ENCODE peak calls at places on chromosomes 5 and 9, in nine cellular contexts. U is stimulated activated naive B cell treated with anti-CD40 and anti-IgM and Interleukin-4, amounts not matched to agents 10 μg/mL and 1 μg/mL and 100 μg/mL, for 72 hours; Y is effector memory CD8-positive, alpha-beta T cell; C is T-helper 17 cell; K is Right ventricle myocardium inferior; E is aorta; A is left ventricle myocardium superior; Q is central memory CD8-positive, alpha-beta T cell; O is CD8-positive, alpha-beta T cell. H is an unnamed sample.

GRCh38 chr5:128328479-128328878 is 209.6 kb downstream of the FBN2 start:
- ATAC-seq in U (no peak), Y (no peak), C (no peak), K (peak; percentile 60), E (no peak), A (peak; percentile 76), Q (no peak), O (no peak), H (no peak)

GRCh38 chr5:33994845-33995244 is 10.4 kb upstream of the SLC45A2 start:
- ATAC-seq in U (no peak), Y (no peak), C (no peak), K (no peak), E (no peak), A (no peak), Q (no peak), O (no peak), H (no peak)

GRCh38 chr9:130352081-130352480 is 86.5 kb downstream of the HMCN2 start:
- ATAC-seq in U (peak; percentile 62), Y (no peak), C (no peak), K (no peak), E (no peak), A (no peak), Q (no peak), O (no peak), H (peak; percentile 70)

GRCh38 chr5:159678800-159679392 is 237.4 kb upstream of the ADRA1B start:
- ATAC-seq in U (peak; percentile 68), Y (no peak), C (no peak), K (no peak), E (no peak), A (no peak), Q (no peak), O (no peak), H (no peak)

GRCh38 chr9:122846371-122847060 is 18.1 kb upstream of the PDCL start:
- ATAC-seq in U (no peak), Y (no peak), C (peak; percentile 82), K (no peak), E (no peak), A (no peak), Q (peak; percentile 28), O (peak; percentile 70), H (no peak)

GRCh38 chr5:31995714-31996113 is 178.4 kb downstream of the GOLPH3 start:
- ATAC-seq in U (no peak), Y (no peak), C (no peak), K (no peak), E (no peak), A (no peak), Q (no peak), O (no peak), H (no peak)

GRCh38 chr5:151772029-151772867 is 494 bp downstream of the G3BP1 start:
- ATAC-seq in U (peak; percentile 6), Y (peak; percentile 1), C (no peak), K (no peak), E (no peak), A (peak; percentile 17), Q (no peak), O (no peak), H (no peak)

GRCh38 chr9:113187935-113188595 is 33.0 kb downstream of the FKBP15 start:
- ATAC-seq in U (no peak), Y (peak; percentile 44), C (peak; percentile 42), K (peak; percentile 82), E (peak; percentile 80), A (peak; percentile 92), Q (peak; percentile 24), O (no peak), H (no peak)

H was measured in stimulated activated memory B cell treated with anti-CD40 and anti-IgM and Interleukin-4, amounts not matched to agents 10 μg/mL and 1 μg/mL and 100 μg/mL, for 72 hours.